ENCODE peak calls at places on chromosomes 7 and 10, in seven cellular contexts. M is A549, O is K562, S is bronchial epithelial cell, K is PC-3, E is spleen, P is astrocyte. L is an unnamed sample.

GRCh38 chr7:28041508-28042314 is 138.9 kb downstream of the JAZF1 start:
- DNase-seq in M (no peak), O (no peak), S (peak; percentile 42), K (peak; percentile 77), E (no peak), P (peak; percentile 92), L (peak; percentile 89)

GRCh38 chr10:21399392-21400015 is 126.0 kb downstream of the SKIDA1 start:
- DNase-seq in M (peak; percentile 34), O (no peak), S (peak; percentile 96), K (peak; percentile 85), E (no peak), P (peak; percentile 96), L (peak; percentile 73)

GRCh38 chr7:68733219-68734143 is 864.8 kb upstream of the AUTS2 start:
- DNase-seq in M (peak; percentile 38), O (no peak), S (no peak), K (no peak), E (no peak), P (peak; percentile 62), L (no peak)

GRCh38 chr7:1501487-1502270 is 2.5 kb downstream of the INTS1 start:
- DNase-seq in M (no peak), O (no peak), S (no peak), K (no peak), E (peak; percentile 69), P (no peak), L (no peak)

GRCh38 chr10:11823122-11823988 is at the start of gene PROSER2:
- DNase-seq in M (peak; percentile 67), O (peak; percentile 81), S (no peak), K (peak; percentile 61), E (peak; percentile 79), P (peak; percentile 50), L (no peak)

GRCh38 chr10:13759167-13759566 is 172.4 kb downstream of the PRPF18 start:
- DNase-seq in M (no peak), O (no peak), S (no peak), K (no peak), E (no peak), P (peak; percentile 65), L (no peak)

GRCh38 chr10:125692932-125693847 is 10.2 kb upstream of the TEX36 start:
- DNase-seq in M (no peak), O (no peak), S (peak; percentile 35), K (no peak), E (no peak), P (peak; percentile 62), L (peak; percentile 86)

GRCh38 chr7:77691892-77692491 is 4.3 kb upstream of the RSBN1L start:
- DNase-seq in M (no peak), O (no peak), S (no peak), K (no peak), E (no peak), P (no peak), L (no peak)

GRCh38 chr10:21899736-21900135 is 103.8 kb downstream of the DNAJC1 start:
- DNase-seq in M (no peak), O (peak; percentile 14), S (no peak), K (no peak), E (no peak), P (no peak), L (no peak)

GRCh38 chr7:154792436-154793055 is 210.4 kb downstream of the PAXIP1 start:
- DNase-seq in M (no peak), O (no peak), S (no peak), K (no peak), E (no peak), P (no peak), L (no peak)

GRCh38 chr7:11758627-11759111 is 73.3 kb downstream of the THSD7A start:
- DNase-seq in M (no peak), O (no peak), S (no peak), K (no peak), E (no peak), P (peak; percentile 14), L (no peak)

GRCh38 chr7:5695709-5696345 is 85.6 kb downstream of the RNF216 start:
- DNase-seq in M (no peak), O (no peak), S (no peak), K (no peak), E (no peak), P (no peak), L (no peak)

GRCh38 chr7:47195641-47196040 is 386.3 kb downstream of the TNS3 start:
- DNase-seq in M (peak; percentile 33), O (no peak), S (no peak), K (peak; percentile 24), E (no peak), P (no peak), L (no peak)

GRCh38 chr7:151579642-151580041 is 59.9 kb upstream of the RHEB start:
- DNase-seq in M (no peak), O (no peak), S (no peak), K (no peak), E (no peak), P (no peak), L (no peak)

GRCh38 chr7:44440577-44441078 is 49.8 kb downstream of the NUDCD3 start:
- DNase-seq in M (no peak), O (no peak), S (peak; percentile 25), K (no peak), E (no peak), P (no peak), L (no peak)

GRCh38 chr10:82089327-82089726 is 214.3 kb downstream of the NRG3 start:
- DNase-seq in M (no peak), O (no peak), S (no peak), K (no peak), E (no peak), P (no peak), L (no peak)

GRCh38 chr7:101547022-101547915 is 81.8 kb downstream of the MYL10 start:
- DNase-seq in M (no peak), O (no peak), S (no peak), K (no peak), E (peak; percentile 64), P (no peak), L (no peak)

DNA sequence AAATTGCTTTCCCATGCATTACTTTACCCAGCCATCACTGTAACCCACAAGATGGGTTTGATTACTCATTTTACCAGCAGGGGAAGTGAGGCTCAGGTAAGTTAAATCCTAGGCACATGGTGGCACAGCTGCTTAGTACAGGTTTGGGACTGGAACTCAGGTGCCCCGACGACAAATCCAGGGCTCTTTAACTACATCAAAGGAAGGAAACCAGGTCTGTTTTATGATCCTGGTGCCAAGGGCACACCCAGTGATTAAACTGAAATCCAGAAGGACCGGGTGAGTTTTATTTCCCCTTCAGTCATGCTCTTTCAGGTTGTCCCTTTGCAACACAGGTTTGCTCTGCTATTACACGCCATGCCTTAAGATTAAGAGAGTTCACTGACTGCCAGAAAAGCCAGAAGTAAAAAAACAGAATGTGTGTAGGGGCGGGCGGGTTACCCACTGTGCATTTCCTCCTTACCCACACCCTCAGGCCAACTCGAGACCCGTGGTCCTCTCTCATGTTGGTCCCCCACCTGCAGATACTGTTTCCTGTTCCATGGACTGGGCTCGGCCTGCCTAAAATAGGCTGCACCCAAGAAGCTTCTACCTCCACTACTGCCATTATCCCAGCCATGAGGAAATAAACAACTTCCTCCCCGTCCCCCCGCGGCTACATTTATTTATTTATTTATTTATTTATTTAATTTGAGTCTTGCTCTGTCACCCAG is 55.2 kb upstream of the KDM7A start:
- DNase-seq in M (no peak), O (no peak), S (peak; percentile 61), K (peak; percentile 51), E (no peak), P (no peak), L (no peak)
- H3K4me3 ChIP-seq in M (peak overlapping the region; percentile 57), O (no peak overlapping the region), S (peak overlapping the region; percentile 58), K (peak overlapping the region; percentile 72), E (peak overlapping the region; percentile 59), P (peak overlapping the region; percentile 63), L (no peak overlapping the region)

DNA sequence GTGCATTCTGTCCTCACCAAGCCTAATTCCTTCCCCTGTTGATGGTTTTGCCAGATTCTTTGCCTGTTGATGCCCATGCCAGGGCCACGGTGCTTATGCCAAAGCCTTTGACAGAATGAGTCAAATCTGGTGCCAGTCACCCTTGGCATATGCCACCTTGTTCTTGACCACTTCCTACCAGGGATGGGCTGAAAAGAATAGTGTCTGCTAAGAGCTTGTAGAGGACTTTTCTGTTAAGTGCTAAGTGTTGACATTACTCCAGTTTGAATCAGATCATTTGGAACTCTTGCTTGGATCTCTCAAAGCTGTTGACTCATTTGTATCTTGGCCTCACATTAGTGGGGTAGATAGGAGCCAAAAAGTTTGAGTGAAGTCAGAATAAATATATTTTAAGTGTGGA is 661.2 kb downstream of the AUTS2 start:
- DNase-seq in M (no peak), O (no peak), S (no peak), K (no peak), E (no peak), P (peak; percentile 58), L (no peak)
- TF ChIP-seq CTCF in M (no peak), O (no peak), S (no peak), K (no peak), E (no peak), P (no peak), L (no peak)

GRCh38 chr7:137453356-137453755 is 109.8 kb upstream of the PTN start:
- DNase-seq in M (no peak), O (no peak), S (no peak), K (no peak), E (no peak), P (no peak), L (no peak)

GRCh38 chr7:137449016-137449415 is 105.5 kb upstream of the PTN start:
- DNase-seq in M (no peak), O (no peak), S (no peak), K (no peak), E (no peak), P (peak; percentile 23), L (no peak)

GRCh38 chr7:137458399-137458798 is 114.9 kb upstream of the PTN start:
- DNase-seq in M (no peak), O (no peak), S (peak; percentile 78), K (peak; percentile 37), E (no peak), P (no peak), L (no peak)

DNA sequence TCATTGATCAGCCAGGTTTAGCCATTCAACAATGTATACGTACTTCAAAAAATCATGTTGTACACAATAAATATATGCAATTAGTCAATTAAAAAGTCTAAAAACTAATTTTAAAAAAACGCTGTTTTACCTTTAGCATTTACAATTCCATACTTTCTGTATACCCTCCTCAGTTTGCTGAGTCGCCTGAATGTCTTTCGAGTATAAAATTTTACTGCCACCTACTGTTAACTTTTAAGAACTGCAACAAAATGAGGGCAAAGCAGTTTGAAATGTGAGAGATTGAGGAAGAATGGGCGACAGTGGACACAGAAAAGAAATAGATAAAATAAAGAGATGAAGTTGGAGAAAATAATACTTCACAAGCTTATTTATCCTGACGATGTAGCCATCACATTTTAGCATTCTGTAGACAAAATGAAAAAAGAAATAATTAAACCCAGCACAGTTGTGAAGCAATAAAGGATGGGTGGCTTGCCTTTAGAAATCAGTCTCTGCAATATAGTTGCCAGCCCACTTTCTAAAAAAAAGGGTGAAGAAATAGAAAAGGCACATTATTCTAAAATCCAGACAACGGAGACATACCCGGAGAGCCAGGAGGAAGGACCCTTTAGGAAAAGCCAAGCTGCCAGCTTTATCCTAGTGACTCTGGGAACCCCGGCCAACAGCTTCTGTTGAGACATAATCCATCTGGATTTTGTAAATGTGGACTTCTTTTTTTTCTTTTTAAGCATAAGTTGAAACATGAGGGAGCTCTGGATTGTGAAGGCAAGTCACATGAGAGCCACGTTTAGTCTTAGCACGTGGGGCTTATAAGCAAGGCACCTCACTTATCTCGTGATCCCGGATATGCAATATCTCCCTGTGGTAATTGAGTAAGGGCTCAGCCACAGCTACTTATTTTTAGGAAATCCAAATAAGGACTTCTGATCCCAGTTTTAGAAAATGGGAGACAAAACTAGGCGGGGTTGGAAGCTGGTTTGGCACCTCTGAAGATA is 110.9 kb upstream of the PTN start:
- DNase-seq in M (peak; percentile 8), O (peak; percentile 32), S (peak; percentile 44), K (peak; percentile 69), E (no peak), P (peak; percentile 73), L (peak; percentile 64)
- H3K4me3 ChIP-seq in M (no peak overlapping the region), O (no peak overlapping the region), S (no peak overlapping the region), K (no peak overlapping the region), E (no peak overlapping the region), P (no peak overlapping the region), L (no peak overlapping the region)

GRCh38 chr7:146781352-146782116 is 664.9 kb downstream of the CNTNAP2 start:
- DNase-seq in M (no peak), O (no peak), S (no peak), K (no peak), E (no peak), P (no peak), L (no peak)
- TF ChIP-seq CTCF in M (no peak), O (no peak), S (no peak), K (no peak), E (no peak), P (no peak), L (no peak)